ENCODE peak calls at places on chromosomes 16 and 17, in ten cellular contexts. P is HS-5; R is stimulated activated CD4-positive, alpha-beta T cell treated with anti-CD3 and anti-CD28 coated beads, Interleukin-1b, Interleukin-23, amount 100 ng/mL, for 24 hours; F is heart right ventricle; O is head of caudate nucleus; D is HEK293T; S is progenitor cell of endocrine pancreas; J is COLO829; W is NCI-H345; L is A549. U is an unnamed sample.

GRCh38 chr16:89341274-89341673 is 123.8 kb downstream of the ZNF778 start:
- DNase-seq in P (no peak), R (no peak), F (no peak), O (no peak), D (no peak), S (no peak), J (no peak), W (no peak), L (no peak), U (peak)

GRCh38 chr16:85126383-85126730 is 14.1 kb upstream of the CIBAR2 start:
- DNase-seq in P (no peak), R (no peak), F (no peak), O (no peak), D (no peak), S (no peak), J (no peak), W (no peak), L (no peak), U (peak)

GRCh38 chr16:11240636-11241473 is 15.1 kb downstream of the SOCS1 start:
- DNase-seq in P (no peak), R (no peak), F (peak), O (no peak), D (no peak), S (no peak), J (no peak), W (no peak), L (no peak), U (peak)

GRCh38 chr17:64126918-64127317 is 3.0 kb downstream of the ERN1 start:
- DNase-seq in P (no peak), R (no peak), F (no peak), O (no peak), D (no peak), S (no peak), J (no peak), W (no peak), L (no peak), U (no peak)

GRCh38 chr17:76445697-76446448 is 7.1 kb downstream of the UBE2O start:
- DNase-seq in P (no peak), R (no peak), F (no peak), O (no peak), D (no peak), S (no peak), J (no peak), W (no peak), L (no peak), U (no peak)

GRCh38 chr16:72298947-72299346 is 127.0 kb upstream of the PMFBP1 start:
- DNase-seq in P (no peak), R (no peak), F (no peak), O (no peak), D (no peak), S (no peak), J (no peak), W (no peak), L (no peak), U (no peak)

GRCh38 chr16:57589374-57589773 is 39.1 kb upstream of the ADGRG1 start:
- DNase-seq in P (no peak), R (no peak), F (no peak), O (no peak), D (no peak), S (no peak), J (no peak), W (no peak), L (no peak), U (no peak)

GRCh38 chr17:78993981-78994671 is 14.4 kb upstream of the LGALS3BP start:
- DNase-seq in P (no peak), R (no peak), F (no peak), O (no peak), D (no peak), S (no peak), J (no peak), W (no peak), L (no peak), U (no peak)

GRCh38 chr17:38701504-38702165 is 3.4 kb upstream of the MLLT6 start:
- DNase-seq in P (no peak), R (peak), F (no peak), O (no peak), D (no peak), S (no peak), J (no peak), W (peak), L (peak), U (peak)

GRCh38 chr17:520447-521167 is 168.0 kb upstream of the RPH3AL start:
- DNase-seq in P (no peak), R (no peak), F (no peak), O (no peak), D (no peak), S (no peak), J (no peak), W (no peak), L (no peak), U (no peak)

GRCh38 chr17:65545708-65546523 is 15.5 kb downstream of the AXIN2 start:
- DNase-seq in P (no peak), R (no peak), F (peak), O (peak), D (no peak), S (no peak), J (no peak), W (no peak), L (no peak), U (no peak)

GRCh38 chr17:43982171-43982570 is 22.3 kb upstream of the NAGS start:
- DNase-seq in P (no peak), R (no peak), F (no peak), O (no peak), D (no peak), S (no peak), J (no peak), W (no peak), L (no peak), U (no peak)

GRCh38 chr17:37752482-37752881 is 7.6 kb upstream of the HNF1B start:
- DNase-seq in P (peak), R (no peak), F (no peak), O (no peak), D (no peak), S (no peak), J (no peak), W (no peak), L (peak), U (no peak)

GRCh38 chr17:231966-232807 is 50.7 kb upstream of the DOC2B start:
- DNase-seq in P (no peak), R (no peak), F (peak), O (no peak), D (no peak), S (no peak), J (no peak), W (no peak), L (no peak), U (no peak)